ENCODE peak calls at places on chromosomes 7 and 10, in four cellular contexts. Z is IMR-90, H is A549, G is uterus. K is an unnamed sample. For H3K4me1, the result is how much of the 10 kb centered on the place peaks cover.

GRCh38 chr7:120480930-120481329 is 208.0 kb downstream of the KCND2 start:
- DNase-seq in Z (no peak), H (no peak), G (no peak), K (no peak)

GRCh38 chr10:58797356-58797755 is 284.7 kb downstream of the BICC1 start:
- DNase-seq in Z (peak), H (no peak), G (no peak), K (no peak)

GRCh38 chr7:52726986-52727385 is 308.4 kb upstream of the POM121L12 start:
- DNase-seq in Z (no peak), H (no peak), G (no peak), K (no peak)

GRCh38 chr10:114403545-114404161 is 649 bp downstream of the AFAP1L2 start:
- DNase-seq in Z (no peak), H (peak), G (peak), K (peak)

GRCh38 chr10:110207805-110208613 is 604 bp downstream of the MXI1 start:
- DNase-seq in Z (peak), H (peak), G (peak), K (peak)

GRCh38 chr10:24723386-24723787 is 300 bp downstream of the ARHGAP21 start:
- DNase-seq in Z (peak), H (peak), G (no peak), K (peak)

GRCh38 chr7:29946428-29947186 is 43.0 kb downstream of the SCRN1 start:
- DNase-seq in Z (no peak), H (peak), G (peak), K (no peak)

GRCh38 chr7:68622500-68622899 is 975.8 kb upstream of the AUTS2 start:
- DNase-seq in Z (no peak), H (no peak), G (no peak), K (no peak)

GRCh38 chr7:7971308-7972040 is 2.9 kb downstream of the GLCCI1 start:
- DNase-seq in Z (no peak), H (no peak), G (no peak), K (no peak)

GRCh38 chr7:48964074-48964473 is 39.7 kb downstream of the CDC14C start:
- DNase-seq in Z (no peak), H (no peak), G (no peak), K (no peak)

GRCh38 chr7:128837521-128837921 is 7.3 kb downstream of the FLNC start:
- DNase-seq in Z (no peak), H (no peak), G (no peak), K (no peak)

GRCh38 chr7:129122751-129123516 is 21.6 kb upstream of the TSPAN33 start:
- DNase-seq in Z (peak), H (no peak), G (no peak), K (no peak)

GRCh38 chr7:25216837-25217236 is 11.4 kb downstream of the NPVF start:
- DNase-seq in Z (peak), H (no peak), G (no peak), K (no peak)

GRCh38 chr7:76390092-76390491 is 19.4 kb downstream of the SSC4D start:
- DNase-seq in Z (no peak), H (no peak), G (no peak), K (no peak)

GRCh38 chr10:93495654-93496321 is 624 bp upstream of the CEP55 start:
- DNase-seq in Z (no peak), H (peak), G (no peak), K (no peak)

GRCh38 chr7:152871005-152871677 is 111.6 kb downstream of the ACTR3B start:
- DNase-seq in Z (no peak), H (no peak), G (no peak), K (no peak)

GRCh38 chr7:102146122-102146521 is 140.5 kb upstream of the SH2B2 start:
- DNase-seq in Z (no peak), H (no peak), G (no peak), K (no peak)

DNA sequence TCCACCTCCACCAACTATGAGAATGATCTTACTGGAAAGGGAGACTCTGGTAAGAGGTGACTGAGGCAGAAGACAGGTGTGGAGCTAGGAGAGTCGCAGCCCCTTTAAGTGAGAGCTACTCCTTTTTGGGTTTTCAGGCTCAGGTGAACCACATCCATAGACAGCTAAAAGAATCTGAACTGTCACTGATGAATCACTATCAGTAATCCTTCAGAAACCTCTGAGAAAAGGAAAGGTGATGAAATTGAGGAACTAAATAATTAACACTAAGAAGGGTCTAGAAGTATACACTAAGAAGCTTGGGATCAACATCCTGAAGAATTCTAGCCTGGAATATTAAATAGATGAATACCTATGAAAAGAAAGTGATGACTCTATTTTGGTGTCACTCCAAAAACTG is 83.0 kb downstream of the SORBS1 start:
- DNase-seq in Z (no peak), H (no peak), G (no peak), K (no peak)
- H3K4me1 ChIP-seq in Z (under half), H (under half), G (under half), K (half or more)

DNA sequence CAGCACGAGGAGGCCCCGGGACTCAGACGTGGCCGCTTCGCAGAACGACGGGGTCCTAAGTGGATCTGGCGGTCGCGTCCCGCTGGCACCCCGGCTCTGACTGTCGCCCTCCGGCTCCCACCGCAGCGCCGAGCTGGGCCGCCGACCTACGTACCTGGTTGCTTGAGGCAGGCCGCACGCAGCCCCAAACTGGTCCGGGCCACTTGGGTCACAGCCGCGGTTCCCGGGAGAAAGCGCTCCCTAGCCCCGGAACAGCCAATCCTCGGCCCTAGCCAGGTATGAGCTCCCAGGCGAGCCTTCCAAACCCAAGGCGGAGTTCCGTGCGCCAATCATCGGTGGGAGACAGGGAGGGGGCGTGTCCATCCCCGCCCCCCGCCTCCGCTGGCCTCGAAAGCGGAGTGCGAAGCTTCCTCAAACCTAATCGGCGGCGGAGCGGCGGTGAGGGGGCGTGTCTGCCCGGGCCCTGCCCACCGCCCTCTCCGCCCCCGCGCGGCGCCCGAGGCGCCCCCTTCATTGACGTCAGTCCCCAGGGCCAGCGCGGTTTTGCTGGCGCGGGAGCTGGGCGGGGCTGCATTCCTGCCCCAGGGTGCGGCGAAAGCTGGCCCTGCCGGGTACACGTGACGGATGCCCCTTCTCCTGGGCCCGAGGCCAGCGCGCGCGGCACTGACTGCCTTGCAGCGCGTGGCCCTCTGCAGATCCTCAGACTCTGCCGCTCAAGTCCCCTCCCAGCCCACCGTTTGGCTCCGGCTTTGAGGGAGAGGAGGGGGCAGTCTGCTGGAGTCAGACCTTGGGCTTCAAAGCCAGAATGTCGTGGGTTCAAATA is at the start of gene AVPI1:
- DNase-seq in Z (peak), H (peak), G (peak), K (peak)
- TF ChIP-seq POLR2A in Z (peak), H (peak), G (peak), K (peak)

GRCh38 chr7:79855172-79855571 is 279.5 kb upstream of the GNAI1 start:
- DNase-seq in Z (peak), H (no peak), G (no peak), K (no peak)

GRCh38 chr7:79854621-79855020 is 280.0 kb upstream of the GNAI1 start:
- DNase-seq in Z (no peak), H (no peak), G (no peak), K (no peak)
- H3K4me1 ChIP-seq in Z (under half), H (under half), G (under half), K (under half)

DNA sequence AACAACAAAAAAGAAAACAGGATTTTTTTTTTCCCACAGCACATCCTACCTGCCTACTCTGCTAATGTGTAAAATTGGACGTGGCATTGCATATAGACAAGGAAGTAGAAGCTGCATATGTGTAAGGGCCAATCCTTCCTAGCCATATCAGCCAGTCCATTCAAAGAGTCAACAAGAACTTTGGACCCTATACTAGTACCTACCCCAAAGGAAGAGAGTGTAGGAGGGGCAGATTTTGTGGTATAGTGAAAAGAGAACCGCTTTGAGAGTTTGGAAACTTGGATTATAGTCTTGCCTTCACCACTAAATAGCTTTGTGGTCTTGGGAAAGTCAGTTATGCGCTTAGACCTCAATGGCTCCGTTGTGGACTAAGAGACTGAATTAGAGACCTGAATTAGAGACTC is 12.1 kb upstream of the MCU start:
- DNase-seq in Z (no peak), H (no peak), G (no peak), K (no peak)
- TF ChIP-seq POLR2A in Z (no peak), H (no peak), G (no peak), K (no peak)

GRCh38 chr10:5614081-5614721 is 52.2 kb downstream of the ASB13 start:
- DNase-seq in Z (peak), H (no peak), G (no peak), K (no peak)
- H3K4me1 ChIP-seq in Z (under half), H (half or more), G (under half), K (under half)

GRCh38 chr7:96205665-96206064 is 116.2 kb downstream of the SLC25A13 start:
- DNase-seq in Z (no peak), H (no peak), G (no peak), K (no peak)
- TF ChIP-seq POLR2A in Z (no peak), H (no peak), G (no peak), K (no peak)

DNA sequence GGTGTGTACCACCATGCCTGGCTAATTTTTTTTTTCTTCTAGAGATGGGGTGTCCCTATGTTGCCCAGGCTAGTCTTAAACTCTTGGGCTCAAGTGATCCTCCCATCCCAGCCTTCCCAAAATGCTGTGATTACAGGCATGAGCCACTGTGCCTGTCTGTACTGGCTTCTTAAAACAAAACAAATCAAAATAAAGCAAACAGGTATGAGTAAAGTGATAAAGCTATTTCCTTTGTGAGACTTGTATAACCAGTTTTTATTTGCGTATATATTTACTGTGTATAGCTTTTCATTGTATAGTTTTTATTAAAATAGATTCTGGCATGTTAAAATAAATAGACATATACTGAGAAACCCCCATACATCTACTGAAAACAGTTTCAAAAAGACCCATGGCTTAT is 14.3 kb downstream of the LCOR start:
- DNase-seq in Z (no peak), H (no peak), G (no peak), K (no peak)
- H3K4me1 ChIP-seq in Z (under half), H (under half), G (under half), K (under half)

GRCh38 chr7:2738110-2738509 is 50.1 kb downstream of the AMZ1 start:
- DNase-seq in Z (no peak), H (no peak), G (peak), K (peak)
- TF ChIP-seq POLR2A in Z (no peak), H (no peak), G (no peak), K (peak)

GRCh38 chr7:157386979-157387800 is 50.4 kb downstream of the DNAJB6 start:
- DNase-seq in Z (peak), H (peak), G (peak), K (peak)
- H3K4me1 ChIP-seq in Z (under half), H (under half), G (under half), K (under half)

K was measured in sigmoid colon.